ENCODE peak calls at places on chromosomes 1 and 21, in ten cellular contexts. Z is lower lobe of right lung; K is adrenal gland; X is A549; S is heart right ventricle; E is Karpas-422; P is naive thymus-derived CD4-positive, alpha-beta T cell; F is endothelial cell of umbilical vein; Y is Panc1; I is uterus. W is an unnamed sample. For H3K4me1, the result is how much of the 10 kb centered on the place peaks cover.

GRCh38 chr1:86845514-86845913 is 68.4 kb downstream of the SELENOF start:
- DNase-seq in Z (no peak), S (no peak), K (no peak), Y (no peak), I (no peak), X (no peak), E (no peak), F (no peak), P (no peak), W (no peak)

GRCh38 chr1:93016171-93016570 is 54.9 kb upstream of the DIPK1A start:
- DNase-seq in P (no peak), K (no peak), X (no peak), I (no peak), F (no peak), E (no peak), Y (no peak), S (no peak), Z (no peak), W (peak)

GRCh38 chr1:118113261-118113660 is 71.8 kb downstream of the SPAG17 start:
- DNase-seq in K (no peak), Z (no peak), E (no peak), F (peak), S (no peak), X (no peak), I (no peak), Y (no peak), P (no peak), W (no peak)

GRCh38 chr1:226978350-226979114 is 38.4 kb downstream of the COQ8A start:
- DNase-seq in S (no peak), X (no peak), I (no peak), F (no peak), E (no peak), Z (no peak), K (no peak), P (no peak), Y (no peak), W (no peak)

GRCh38 chr1:20126806-20127440 is 7.6 kb upstream of the PLA2G2D start:
- DNase-seq in K (no peak), P (no peak), X (no peak), F (no peak), Y (no peak), S (no peak), I (no peak), Z (no peak), E (no peak), W (no peak)

GRCh38 chr1:162153374-162153773 is 83.9 kb downstream of the NOS1AP start:
- DNase-seq in Z (no peak), X (no peak), E (no peak), S (no peak), K (no peak), F (no peak), P (no peak), I (no peak), Y (no peak), W (no peak)

GRCh38 chr1:169263059-169263458 is 104.5 kb downstream of the NME7 start:
- DNase-seq in E (no peak), Z (no peak), Y (no peak), F (no peak), X (no peak), K (no peak), P (no peak), I (no peak), S (no peak), W (no peak)

GRCh38 chr1:56376188-56376984 is 203.0 kb downstream of the PLPP3 start:
- DNase-seq in P (no peak), F (peak), Y (no peak), S (no peak), Z (no peak), K (peak), X (no peak), E (no peak), I (peak), W (no peak)

GRCh38 chr21:15841856-15842564 is 112.2 kb downstream of the USP25 start:
- DNase-seq in P (no peak), F (peak), Z (no peak), E (no peak), Y (no peak), X (no peak), K (no peak), I (no peak), S (no peak), W (peak)

GRCh38 chr1:13487143-13487868 is 26.5 kb downstream of the LRRC38 start:
- DNase-seq in K (peak), S (peak), X (no peak), F (no peak), E (no peak), Y (no peak), I (no peak), Z (no peak), P (no peak), W (no peak)

GRCh38 chr1:18948913-18949688 is 7.4 kb downstream of the IFFO2 start:
- DNase-seq in E (no peak), S (no peak), Y (no peak), K (peak), P (no peak), X (no peak), I (peak), F (peak), Z (peak), W (no peak)

GRCh38 chr21:45723049-45723958 is 79.8 kb downstream of the PCBP3 start:
- DNase-seq in E (no peak), Z (no peak), S (no peak), F (no peak), K (no peak), Y (no peak), I (no peak), P (no peak), X (no peak), W (no peak)

GRCh38 chr1:228754646-228755268 is 19.5 kb downstream of the RHOU start:
- DNase-seq in Z (no peak), Y (no peak), F (no peak), P (no peak), K (no peak), I (no peak), X (no peak), E (no peak), S (no peak), W (no peak)

GRCh38 chr21:26776320-26777021 is 68.7 kb downstream of the ADAMTS1 start:
- DNase-seq in I (no peak), F (no peak), X (no peak), P (no peak), E (no peak), S (no peak), K (no peak), Y (no peak), Z (no peak), W (peak)

GRCh38 chr1:167957710-167958109 is 20.8 kb upstream of the MPC2 start:
- DNase-seq in S (no peak), E (no peak), F (no peak), I (no peak), P (no peak), Y (no peak), K (no peak), Z (no peak), X (no peak), W (no peak)

GRCh38 chr1:160768295-160768657 is 27.7 kb upstream of the LY9 start:
- DNase-seq in K (peak), E (peak), X (no peak), I (no peak), S (peak), F (no peak), Z (peak), Y (peak), P (peak), W (no peak)

GRCh38 chr1:94191216-94191615 is 46.2 kb downstream of the ARHGAP29 start:
- DNase-seq in X (no peak), F (no peak), K (no peak), Z (no peak), P (no peak), E (no peak), Y (no peak), S (no peak), I (no peak), W (no peak)

GRCh38 chr1:45097944-45098343 is 85.9 kb downstream of the UROD start:
- DNase-seq in S (no peak), X (no peak), E (no peak), K (no peak), P (no peak), Y (no peak), F (no peak), Z (no peak), I (no peak), W (no peak)

GRCh38 chr1:54367613-54368012 is 38.6 kb downstream of the SSBP3 start:
- DNase-seq in E (no peak), Z (no peak), X (no peak), K (no peak), I (no peak), Y (no peak), F (no peak), S (no peak), P (no peak), W (no peak)

GRCh38 chr1:42957880-42958487 is 684 bp downstream of the SLC2A1 start:
- DNase-seq in Y (no peak), K (peak), S (peak), Z (no peak), E (peak), X (peak), P (peak), I (peak), F (peak), W (no peak)

GRCh38 chr1:9721606-9722377 is 70.3 kb downstream of the PIK3CD start:
- DNase-seq in X (peak), I (no peak), P (peak), F (peak), K (no peak), S (peak), Z (no peak), Y (no peak), E (peak), W (no peak)

GRCh38 chr1:20891091-20891490 is 104.0 kb upstream of the HP1BP3 start:
- DNase-seq in P (no peak), Y (no peak), I (no peak), K (no peak), E (no peak), Z (no peak), X (no peak), F (no peak), S (no peak), W (no peak)

GRCh38 chr1:225508538-225509375 is 80.9 kb upstream of the LBR start:
- DNase-seq in S (peak), P (no peak), Y (peak), F (peak), Z (no peak), X (peak), I (peak), K (peak), E (no peak), W (peak)

GRCh38 chr1:209428241-209428921 is 155.1 kb upstream of the CAMK1G start:
- DNase-seq in P (no peak), X (no peak), F (no peak), E (no peak), I (no peak), Y (no peak), Z (no peak), S (no peak), K (no peak), W (no peak)

GRCh38 chr1:86872086-86872485 is 41.8 kb downstream of the SELENOF start:
- DNase-seq in Z (no peak), I (no peak), X (no peak), P (no peak), Y (no peak), F (no peak), S (no peak), E (no peak), K (no peak), W (no peak)

GRCh38 chr1:44807364-44808062 is 362 bp upstream of the DYNLT4 start:
- DNase-seq in F (peak), Y (peak), E (peak), I (peak), Z (peak), X (peak), K (peak), S (peak), P (peak), W (peak)

GRCh38 chr1:147808025-147808424 is 47.6 kb upstream of the GJA5 start:
- DNase-seq in Z (no peak), S (no peak), F (peak), P (no peak), X (no peak), I (no peak), Y (no peak), E (no peak), K (peak), W (no peak)

GRCh38 chr1:231337043-231337471 is 595 bp downstream of the EXOC8 start:
- DNase-seq in Z (no peak), E (no peak), Y (no peak), P (no peak), F (no peak), S (peak), X (no peak), I (no peak), K (no peak), W (no peak)

GRCh38 chr1:94966033-94966432 is 39.1 kb upstream of the CNN3 start:
- DNase-seq in S (no peak), K (no peak), E (peak), F (no peak), Z (no peak), Y (no peak), P (no peak), I (no peak), X (no peak), W (no peak)

GRCh38 chr1:15799004-15799867 is 8.2 kb downstream of the UQCRHL start:
- DNase-seq in E (no peak), S (peak), P (no peak), I (peak), X (peak), Z (peak), F (peak), Y (peak), K (peak), W (peak)

GRCh38 chr1:43057567-43057966 is 98.9 kb upstream of the SLC2A1 start:
- DNase-seq in Z (no peak), P (no peak), K (no peak), S (no peak), F (no peak), E (no peak), X (no peak), I (no peak), Y (no peak), W (no peak)

GRCh38 chr1:78254517-78254916 is 208.8 kb downstream of the GIPC2 start:
- DNase-seq in F (no peak), X (no peak), K (no peak), E (no peak), Z (no peak), S (no peak), P (no peak), Y (no peak), I (no peak), W (no peak)

GRCh38 chr1:179814513-179814838 is 63.1 kb downstream of the TOR1AIP2 start:
- DNase-seq in I (no peak), K (no peak), Z (peak), X (no peak), F (no peak), E (no peak), P (no peak), Y (no peak), S (no peak), W (peak)

GRCh38 chr1:179815642-179816041 is 62.0 kb downstream of the TOR1AIP2 start:
- DNase-seq in Y (no peak), S (no peak), K (no peak), F (no peak), P (no peak), I (no peak), E (no peak), X (no peak), Z (no peak), W (no peak)

GRCh38 chr1:179812501-179813292 is 64.9 kb downstream of the TOR1AIP2 start:
- DNase-seq in P (no peak), Z (no peak), K (no peak), S (no peak), Y (no peak), I (no peak), X (no peak), F (no peak), E (no peak), W (no peak)

GRCh38 chr1:179816196-179816960 is 61.2 kb downstream of the TOR1AIP2 start:
- DNase-seq in P (no peak), S (peak), E (no peak), X (no peak), Y (no peak), K (peak), I (no peak), Z (no peak), F (peak), W (no peak)

DNA sequence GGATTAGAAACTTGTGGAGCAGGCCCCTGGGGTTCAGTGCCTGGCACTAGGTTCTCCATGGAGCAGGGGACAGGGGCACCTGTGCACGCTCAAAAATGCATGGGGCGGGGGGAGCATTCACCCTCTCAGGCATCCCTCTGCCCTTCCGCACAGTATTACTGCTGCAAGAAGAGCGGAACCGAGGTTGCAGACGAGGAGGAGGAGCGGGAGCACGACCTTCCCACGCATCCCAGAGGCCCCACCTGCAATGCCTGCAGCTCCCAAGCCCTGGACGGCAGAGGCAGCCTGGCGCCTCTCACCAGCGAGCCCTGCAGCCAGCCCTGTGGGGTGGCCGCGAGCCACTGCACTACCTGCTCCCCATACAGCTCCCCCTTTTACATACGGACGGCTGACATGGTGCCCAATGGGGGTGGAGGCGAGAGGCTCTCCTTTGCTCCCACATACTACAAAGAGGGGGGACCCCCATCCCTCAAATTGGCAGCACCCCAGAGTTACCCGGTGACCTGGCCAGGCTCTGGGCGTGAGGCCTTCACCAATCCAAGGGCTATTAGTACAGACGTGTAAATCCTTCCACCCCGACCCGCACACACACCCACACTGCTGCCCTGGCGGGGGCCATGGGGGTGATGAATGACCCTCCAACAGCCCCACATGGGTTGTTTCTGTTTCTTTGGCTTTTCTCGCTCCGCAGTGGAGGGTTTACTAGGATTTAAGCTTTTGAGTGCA is 63.8 kb downstream of the TOR1AIP2 start:
- DNase-seq in P (no peak), Y (no peak), E (no peak), Z (no peak), S (no peak), K (no peak), X (no peak), F (no peak), I (no peak), W (no peak)
- H3K4me3 ChIP-seq in P (peak), Y (no peak), E (no peak), Z (no peak), S (no peak), K (no peak), X (no peak), F (no peak), I (no peak), W (no peak)

DNA sequence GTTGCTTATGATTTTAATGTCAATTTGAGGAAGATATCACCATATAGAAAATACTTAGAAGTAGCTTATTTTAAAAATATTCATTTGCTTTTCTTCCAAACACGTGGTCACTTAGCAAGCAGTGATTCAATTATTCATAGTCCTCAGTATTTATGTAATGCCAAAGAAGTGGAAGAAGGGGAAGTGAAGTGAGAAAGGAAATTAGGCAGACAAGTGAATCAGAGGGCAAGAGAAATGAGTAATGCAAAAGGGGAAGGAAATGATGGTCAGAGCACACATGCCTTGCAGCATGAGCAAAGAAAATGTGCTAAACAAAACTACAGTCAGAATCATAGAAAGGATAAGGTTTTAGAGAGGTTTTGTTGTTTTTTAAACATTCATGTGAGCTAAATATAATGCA is 31.8 kb downstream of the SDCCAG8 start:
- DNase-seq in Y (no peak), E (peak), P (no peak), K (no peak), F (peak), I (no peak), S (no peak), Z (no peak), X (no peak), W (peak)
- H3K4me1 ChIP-seq in Y (under half), E (under half), P (under half), K (under half), F (under half), I (under half), S (under half), Z (under half), X (under half), W (under half)

GRCh38 chr1:3629561-3630160 is 4.8 kb downstream of the TPRG1L start:
- DNase-seq in I (no peak), E (no peak), X (no peak), Y (no peak), S (no peak), P (no peak), Z (peak), K (no peak), F (no peak), W (no peak)
- H3K27ac ChIP-seq in I (no peak), E (no peak), X (no peak), Y (no peak), S (no peak), P (peak), Z (no peak), K (no peak), F (no peak), W (no peak)

GRCh38 chr1:223038288-223039006 is 104.6 kb downstream of the TLR5 start:
- DNase-seq in E (no peak), K (no peak), X (no peak), Z (no peak), Y (no peak), I (no peak), F (no peak), P (no peak), S (no peak), W (no peak)

GRCh38 chr1:223041481-223041880 is 101.6 kb downstream of the TLR5 start:
- DNase-seq in E (no peak), Y (no peak), F (no peak), X (no peak), I (no peak), S (no peak), K (no peak), P (no peak), Z (no peak), W (no peak)

GRCh38 chr1:223037845-223038244 is 105.2 kb downstream of the TLR5 start:
- DNase-seq in Y (no peak), P (no peak), Z (no peak), K (no peak), X (no peak), I (no peak), E (no peak), S (no peak), F (no peak), W (no peak)

GRCh38 chr1:223036479-223036845 is 106.6 kb downstream of the TLR5 start:
- DNase-seq in F (no peak), I (no peak), Z (no peak), S (no peak), P (no peak), K (peak), X (no peak), Y (no peak), E (no peak), W (no peak)

DNA sequence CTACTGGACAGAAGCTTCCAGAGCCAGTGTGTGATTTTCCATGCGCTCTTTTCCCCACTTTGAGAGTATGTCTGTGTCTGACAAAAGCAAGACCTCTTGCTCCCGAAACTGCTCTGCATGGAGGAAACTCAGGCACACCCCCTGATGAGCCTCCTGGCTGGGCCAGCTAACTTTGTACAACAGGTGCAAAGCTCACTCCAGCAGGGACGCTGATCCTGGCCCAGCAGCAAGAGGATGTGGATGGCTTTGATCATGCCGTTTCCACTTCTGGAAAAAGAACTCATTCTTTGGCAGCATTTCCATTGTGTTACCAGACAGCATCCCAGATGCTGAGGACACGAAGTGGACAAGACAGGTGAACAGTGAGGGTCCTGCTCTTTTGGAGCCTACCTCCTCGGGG is 103.1 kb downstream of the TLR5 start:
- DNase-seq in I (no peak), F (no peak), E (no peak), S (no peak), Z (no peak), Y (no peak), P (no peak), K (no peak), X (no peak), W (no peak)
- H3K4me3 ChIP-seq in I (no peak), F (no peak), E (no peak), S (no peak), Z (no peak), Y (no peak), P (no peak), K (no peak), X (no peak), W (no peak)

W was measured in SJSA1.